ENCODE peak calls at places on chromosomes 7 and 10, in eight cellular contexts. J is thyroid gland, K is HL-60, P is upper lobe of left lung, B is fibroblast of mammary gland, G is cardiac muscle cell, L is neural progenitor cell, V is BE2C. E is an unnamed sample.

GRCh38 chr7:10798044-10798443 is 175.6 kb upstream of the PHF14 start:
- DNase-seq in B (no peak), G (no peak), P (no peak), K (no peak), J (no peak), L (no peak), V (no peak), E (no peak)

GRCh38 chr7:66399566-66399965 is 194.4 kb downstream of the TPST1 start:
- DNase-seq in V (no peak), G (no peak), K (no peak), J (no peak), P (no peak), B (peak; percentile 77), L (no peak), E (no peak)

GRCh38 chr7:1610678-1611302 is 41.0 kb upstream of the PSMG3 start:
- DNase-seq in V (no peak), K (no peak), L (no peak), P (peak; percentile 74), J (no peak), B (no peak), G (no peak), E (no peak)

GRCh38 chr7:56290548-56290947 is 174.3 kb upstream of the NUPR2 start:
- DNase-seq in L (no peak), V (no peak), J (no peak), B (no peak), K (no peak), P (no peak), G (no peak), E (no peak)

GRCh38 chr7:2001601-2002442 is 230.9 kb downstream of the MAD1L1 start:
- DNase-seq in V (peak; percentile 82), B (no peak), L (no peak), P (peak; percentile 77), K (no peak), G (no peak), J (no peak), E (peak; percentile 11)

GRCh38 chr10:63713191-63714144 is 192.3 kb downstream of the REEP3 start:
- DNase-seq in P (no peak), B (peak; percentile 98), V (peak; percentile 89), L (peak; percentile 94), G (peak; percentile 61), K (no peak), J (peak; percentile 73), E (peak; percentile 87)

GRCh38 chr7:96823274-96823673 is 113.6 kb upstream of the SEM1 start:
- DNase-seq in B (peak; percentile 79), V (no peak), J (no peak), P (no peak), G (no peak), K (peak; percentile 8), L (no peak), E (no peak)

GRCh38 chr7:171912-172515 is 20.4 kb upstream of the FAM20C start:
- DNase-seq in J (no peak), P (no peak), G (no peak), V (no peak), L (no peak), B (no peak), K (no peak), E (peak; percentile 6)

GRCh38 chr10:70323143-70323696 is 39.4 kb upstream of the NPFFR1 start:
- DNase-seq in J (no peak), K (no peak), B (no peak), P (no peak), L (no peak), V (no peak), G (no peak), E (no peak)

GRCh38 chr10:112182808-112183328 is 697 bp downstream of the GPAM start:
- DNase-seq in G (no peak), V (no peak), L (no peak), J (peak; percentile 9), B (peak; percentile 7), K (no peak), P (no peak), E (no peak)

GRCh38 chr10:72802291-72803118 is 91.0 kb upstream of the OIT3 start:
- DNase-seq in V (no peak), J (no peak), B (peak; percentile 67), K (no peak), L (no peak), P (no peak), G (no peak), E (no peak)

GRCh38 chr7:94003446-94004023 is 620 bp downstream of the BET1 start:
- DNase-seq in P (no peak), B (peak; percentile 40), V (no peak), L (peak; percentile 20), K (no peak), J (peak; percentile 12), G (peak; percentile 30), E (no peak)

GRCh38 chr10:28367865-28368541 is 65.1 kb upstream of the MPP7 start:
- DNase-seq in G (no peak), B (peak; percentile 3), K (no peak), V (no peak), J (no peak), P (no peak), L (no peak), E (peak; percentile 16)

GRCh38 chr10:122014652-122015248 is 25.8 kb downstream of the TACC2 start:
- DNase-seq in J (peak; percentile 20), K (no peak), P (no peak), B (no peak), V (no peak), L (no peak), G (no peak), E (no peak)

GRCh38 chr10:80536361-80536835 is 1.3 kb upstream of the SH2D4B start:
- DNase-seq in G (no peak), V (no peak), B (no peak), L (no peak), K (no peak), P (peak; percentile 47), J (no peak), E (no peak)

GRCh38 chr10:80537705-80538480 is at the start of gene SH2D4B:
- DNase-seq in B (no peak), P (peak; percentile 56), K (no peak), V (no peak), G (peak; percentile 17), L (peak; percentile 27), J (no peak), E (no peak)

GRCh38 chr10:80537086-80537704 is 507 bp upstream of the SH2D4B start:
- DNase-seq in L (peak; percentile 31), G (no peak), K (no peak), J (no peak), B (no peak), V (peak; percentile 33), P (no peak), E (no peak)

GRCh38 chr10:80538481-80539185 is 931 bp downstream of the SH2D4B start:
- DNase-seq in L (no peak), K (no peak), P (no peak), V (no peak), B (no peak), G (no peak), J (no peak), E (no peak)

DNA sequence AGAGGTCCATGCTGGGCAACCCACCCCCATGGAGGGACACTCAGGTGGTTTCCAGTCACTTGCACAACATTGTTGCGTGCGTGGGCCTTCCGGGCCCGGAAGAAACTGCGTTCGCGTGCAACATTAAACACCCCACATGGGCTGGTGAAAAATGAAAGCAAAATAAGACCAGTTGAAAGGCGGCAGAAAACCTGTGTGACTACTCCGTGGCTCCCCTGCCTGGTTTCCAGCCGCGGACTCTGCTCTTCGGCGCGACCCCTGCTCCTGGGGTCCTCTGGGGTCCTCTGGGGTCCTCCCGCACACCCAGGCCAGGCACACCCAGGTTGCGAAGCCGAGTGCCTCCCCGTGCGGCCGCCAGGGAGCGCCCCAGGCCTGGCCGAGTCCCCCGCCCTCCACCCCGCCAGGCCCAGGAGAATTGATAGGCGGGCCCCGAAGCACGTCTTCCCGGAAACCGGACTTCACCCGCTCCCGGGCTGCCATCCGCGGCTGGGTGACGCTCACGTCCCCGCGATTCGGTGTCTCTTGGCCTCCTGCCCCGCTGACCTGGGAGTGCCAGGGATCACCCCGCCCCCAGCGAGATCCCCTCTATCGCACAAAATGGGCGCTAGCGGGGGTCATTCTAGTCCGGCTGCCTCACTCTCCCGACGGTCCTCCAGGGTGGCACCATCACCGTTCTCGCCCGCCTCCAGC is 1.9 kb upstream of the SH2D4B start:
- DNase-seq in P (peak; percentile 94), B (no peak), K (peak; percentile 37), V (no peak), G (no peak), J (peak; percentile 79), L (peak; percentile 41), E (peak; percentile 65)
- TF ChIP-seq CTCF in P (peak; percentile 84), B (no peak), K (peak; percentile 2), V (no peak), G (peak; percentile 56), J (peak; percentile 79), L (peak; percentile 42), E (peak; percentile 74)

DNA sequence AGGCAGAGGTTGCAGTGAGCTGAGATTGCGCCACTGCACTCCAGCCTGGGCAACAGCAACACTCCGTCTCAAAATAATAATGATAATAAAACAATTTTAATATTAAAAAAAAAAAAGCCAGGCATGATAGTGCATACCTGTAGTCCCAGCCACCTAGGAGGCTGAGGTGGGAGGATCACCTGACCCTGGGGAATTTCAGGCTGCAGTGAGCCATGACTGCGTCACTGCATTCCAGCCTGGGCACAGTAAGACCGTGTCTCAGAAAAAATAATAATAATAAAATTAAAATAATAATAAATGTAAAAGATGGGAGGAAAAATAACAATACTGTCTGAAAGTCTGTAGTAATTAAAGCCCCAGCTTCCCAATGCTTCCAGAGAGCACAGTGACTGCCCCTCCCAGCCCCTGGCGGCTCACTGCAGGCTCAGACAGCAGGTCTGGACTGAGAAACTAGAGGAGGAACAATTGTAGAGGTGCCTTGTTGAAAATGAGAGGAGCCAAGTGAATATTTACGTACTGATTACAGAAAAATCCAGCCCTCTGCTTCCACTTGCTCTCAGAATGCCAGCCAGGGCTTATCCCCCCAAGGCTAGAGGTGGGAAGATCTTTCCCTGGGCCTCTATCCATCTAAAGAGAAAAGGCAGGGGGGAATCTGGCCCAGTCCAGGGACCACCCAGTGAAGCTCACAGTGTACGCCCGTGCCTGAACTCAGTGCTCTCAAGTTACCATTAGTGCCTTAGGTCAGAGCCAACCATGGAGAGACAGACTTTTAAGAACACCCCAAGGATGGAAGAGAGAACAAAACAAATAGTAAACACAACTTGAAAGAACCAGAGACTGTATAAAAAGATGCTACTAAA is 112.8 kb downstream of the PARD3 start:
- DNase-seq in B (no peak), J (no peak), L (peak; percentile 54), P (no peak), G (peak; percentile 40), K (no peak), V (no peak), E (no peak)
- TF ChIP-seq CTCF in B (no peak), J (no peak), L (no peak), P (no peak), G (no peak), K (no peak), V (no peak), E (no peak)

GRCh38 chr10:9681655-9682054 is 1336.0 kb upstream of the CELF2 start:
- DNase-seq in J (no peak), K (no peak), L (no peak), G (no peak), P (no peak), V (peak; percentile 14), B (peak; percentile 7), E (no peak)
- TF ChIP-seq CTCF in J (no peak), K (no peak), L (no peak), G (no peak), P (no peak), V (peak; percentile 41), B (peak; percentile 24), E (no peak)

DNA sequence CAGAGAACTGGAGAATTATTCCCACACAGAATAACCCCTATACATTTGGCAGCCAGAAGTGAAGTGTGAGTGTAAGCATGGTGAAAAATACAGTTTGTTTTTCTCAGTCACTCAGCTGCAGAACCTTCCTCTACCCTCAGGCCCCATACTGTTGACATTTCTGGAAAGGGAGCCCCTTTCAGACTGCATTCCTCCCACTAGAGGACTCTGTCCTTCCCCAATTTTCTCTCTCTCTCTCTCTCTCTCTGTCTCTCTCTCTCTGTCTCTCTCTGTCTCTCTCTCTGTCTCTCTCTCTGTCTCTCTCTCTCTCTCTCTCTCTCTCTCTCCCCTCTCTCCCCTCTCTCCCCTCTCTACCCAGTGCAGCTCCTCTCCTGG is 86.8 kb upstream of the STEAP1B start:
- DNase-seq in B (peak; percentile 56), V (no peak), G (peak; percentile 67), P (no peak), J (peak; percentile 27), K (no peak), L (peak; percentile 56), E (no peak)
- TF ChIP-seq CTCF in B (peak; percentile 57), V (peak; percentile 36), G (peak; percentile 65), P (no peak), J (peak; percentile 69), K (no peak), L (peak; percentile 64), E (peak; percentile 51)

E was measured in left ventricle myocardium inferior.